ENCODE peak calls at places on chromosome 17, in four cellular contexts. F is AG04450, E is cardiac fibroblast, H is cardiac muscle cell. Y is an unnamed sample.
A peak's percentile ranks its signal among the peaks of the same experiment; 100 is the strongest.

GRCh38 chr17:41549596-41550039 is 21.5 kb upstream of the KRT19 start:
- DNase-seq in F (no peak), E (no peak), H (no peak), Y (no peak)

GRCh38 chr17:63475491-63476412 is 1.1 kb upstream of the ACE start:
- DNase-seq in F (no peak), E (no peak), H (no peak), Y (peak; percentile 62)

GRCh38 chr17:74567397-74567796 is at the start of gene CD300H:
- DNase-seq in F (no peak), E (peak; percentile 12), H (no peak), Y (no peak)

GRCh38 chr17:48671697-48672171 is 45.6 kb upstream of the HOXB9 start:
- DNase-seq in F (peak; percentile 32), E (peak; percentile 79), H (peak; percentile 74), Y (peak; percentile 84)

GRCh38 chr17:3695723-3696411 is at the start of gene P2RX5:
- DNase-seq in F (no peak), E (no peak), H (peak; percentile 61), Y (peak; percentile 95)

GRCh38 chr17:56160395-56160889 is 7.2 kb downstream of the ANKFN1 start:
- DNase-seq in F (no peak), E (no peak), H (no peak), Y (no peak)

GRCh38 chr17:32931686-32932085 is 3.7 kb downstream of the TMEM98 start:
- DNase-seq in F (no peak), E (no peak), H (no peak), Y (no peak)

GRCh38 chr17:1179635-1180433 is at the start of gene ABR:
- DNase-seq in F (no peak), E (peak; percentile 50), H (peak; percentile 79), Y (peak; percentile 90)

GRCh38 chr17:71790791-71791190 is 330.0 kb upstream of the SOX9 start:
- DNase-seq in F (no peak), E (no peak), H (no peak), Y (no peak)

GRCh38 chr17:21678451-21679081 is 13.8 kb upstream of the KCNJ18 start:
- DNase-seq in F (no peak), E (no peak), H (no peak), Y (peak; percentile 69)

GRCh38 chr17:73820686-73821448 is 176.6 kb upstream of the SDK2 start:
- DNase-seq in F (no peak), E (peak; percentile 10), H (peak; percentile 29), Y (no peak)

GRCh38 chr17:61477204-61477834 is 25.1 kb downstream of the TBX4 start:
- DNase-seq in F (no peak), E (peak; percentile 21), H (no peak), Y (peak; percentile 58)

GRCh38 chr17:47847341-47848197 is 3.4 kb downstream of the SP6 start:
- DNase-seq in F (no peak), E (no peak), H (peak; percentile 47), Y (no peak)

GRCh38 chr17:7781467-7781866 is 52.5 kb upstream of the KDM6B start:
- DNase-seq in F (no peak), E (peak; percentile 29), H (peak; percentile 14), Y (no peak)

GRCh38 chr17:68600123-68600880 is 865 bp downstream of the FAM20A start:
- DNase-seq in F (no peak), E (peak; percentile 29), H (peak; percentile 80), Y (peak; percentile 79)
- TF ChIP-seq CTCF in F (peak; percentile 1), E (peak; percentile 12), H (peak; percentile 26), Y (no peak)

GRCh38 chr17:81806461-81807209 is 2.7 kb downstream of the GCGR start:
- DNase-seq in F (no peak), E (no peak), H (no peak), Y (no peak)

GRCh38 chr17:81802856-81803643 is 900 bp upstream of the GCGR start:
- DNase-seq in F (no peak), E (no peak), H (no peak), Y (no peak)

GRCh38 chr17:81803728-81804558 is at the start of gene GCGR:
- DNase-seq in F (no peak), E (no peak), H (peak; percentile 40), Y (no peak)

GRCh38 chr17:81805707-81806460 is 1.9 kb downstream of the GCGR start:
- DNase-seq in F (no peak), E (no peak), H (no peak), Y (no peak)

GRCh38 chr17:81804559-81805399 is 829 bp downstream of the GCGR start:
- DNase-seq in F (no peak), E (no peak), H (no peak), Y (no peak)
- TF ChIP-seq CTCF in F (no peak), E (no peak), H (no peak), Y (no peak)

DNA sequence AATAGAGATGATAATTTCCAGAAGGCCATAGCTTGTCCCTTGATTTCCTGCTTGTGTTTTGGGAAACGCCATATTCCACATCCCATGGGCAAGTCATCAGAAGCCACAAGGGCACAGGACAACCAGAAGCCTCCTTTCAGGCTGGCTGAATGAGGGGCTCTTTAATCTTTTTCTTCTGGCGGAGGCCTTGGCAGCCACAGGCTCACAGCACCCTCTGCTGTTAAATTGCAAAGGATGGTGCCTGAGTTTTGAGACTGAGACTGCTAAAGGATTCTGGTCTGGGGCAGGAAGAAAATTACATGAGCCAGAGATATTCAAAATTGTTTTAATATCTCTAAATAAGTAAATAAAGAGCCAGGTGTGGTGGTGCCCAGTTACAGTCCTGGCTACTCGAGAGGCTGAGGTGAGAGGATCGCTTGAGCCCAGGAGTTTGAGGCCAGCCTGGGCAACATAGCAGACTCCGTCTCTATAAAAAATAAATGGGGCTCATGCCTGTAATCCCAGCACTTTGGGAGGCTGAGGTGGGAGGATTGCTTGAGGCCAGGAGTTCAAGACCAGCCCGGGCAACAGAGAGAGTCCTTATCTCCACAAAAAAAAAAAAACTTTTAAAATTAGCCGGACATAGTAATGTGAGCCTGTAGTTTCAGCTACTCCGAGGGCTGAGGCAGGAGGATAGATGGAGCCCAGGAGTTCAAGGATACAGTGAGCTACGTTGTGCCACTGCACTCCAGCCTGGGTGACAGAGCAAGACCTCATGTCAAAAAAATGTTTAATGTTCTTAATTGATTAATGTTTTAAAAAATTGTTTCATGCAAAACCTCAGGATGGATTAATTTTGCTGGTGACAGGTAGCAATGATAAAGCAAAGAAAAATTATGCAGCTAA is 26.3 kb downstream of the AARSD1 start:
- DNase-seq in F (no peak), E (peak; percentile 78), H (peak; percentile 73), Y (no peak)
- TF ChIP-seq CTCF in F (peak; percentile 79), E (peak; percentile 76), H (peak; percentile 76), Y (peak; percentile 53)

DNA sequence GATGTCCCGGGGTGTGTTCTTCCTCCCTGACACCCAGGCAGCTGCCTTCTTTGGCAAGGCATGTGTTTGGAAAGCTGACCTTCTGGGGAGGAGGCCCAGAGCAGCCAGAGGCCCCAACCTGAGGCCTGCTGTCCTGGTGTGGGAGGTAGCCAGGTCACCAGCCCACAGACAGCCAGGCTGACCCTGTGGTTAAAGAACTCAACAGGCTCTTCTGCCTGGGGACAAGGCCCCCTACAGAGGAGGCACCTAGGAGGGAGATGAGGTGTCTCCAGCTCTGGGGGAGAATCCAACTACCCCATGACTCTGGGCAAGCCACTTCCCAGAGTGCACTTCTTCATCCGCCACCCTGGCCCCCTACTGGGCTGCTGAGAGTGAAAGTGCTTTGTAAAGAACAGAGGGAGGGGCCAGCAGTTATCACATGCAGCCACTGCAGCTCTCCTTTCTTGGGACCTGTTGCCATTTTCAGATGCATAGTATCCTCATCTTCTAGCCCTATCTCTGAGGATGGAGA is 13.1 kb upstream of the SREBF1 start:
- DNase-seq in F (no peak), E (peak; percentile 74), H (peak; percentile 73), Y (peak; percentile 88)
- TF ChIP-seq CTCF in F (peak; percentile 40), E (peak; percentile 21), H (peak; percentile 52), Y (peak; percentile 48)

GRCh38 chr17:76529224-76529642 is 8.3 kb downstream of the CYGB start:
- DNase-seq in F (no peak), E (peak; percentile 96), H (no peak), Y (no peak)
- TF ChIP-seq CTCF in F (no peak), E (peak; percentile 11), H (no peak), Y (no peak)

GRCh38 chr17:57459286-57459915 is 203.1 kb downstream of the MSI2 start:
- DNase-seq in F (no peak), E (peak; percentile 48), H (no peak), Y (no peak)
- TF ChIP-seq CTCF in F (no peak), E (no peak), H (no peak), Y (no peak)

Y was measured in spleen.